ENCODE peak calls at places on chromosomes 16 and 17, in seven cellular contexts. One of them, this sample, is unnamed.

GRCh38 chr16:59690216-59690615 is 956.1 kb upstream of the GOT2 start:
- DNase-seq in K562: no peak
- DNase-seq in HCT116: no peak
- DNase-seq in HepG2: no peak
- DNase-seq in SK-N-SH: no peak
- DNase-seq in GM12878: no peak
- DNase-seq in H1: no peak
- DNase-seq in this sample: no peak

GRCh38 chr16:87067890-87068289 is 249.3 kb downstream of the C16orf95 start:
- DNase-seq in H1: no peak
- DNase-seq in HepG2: no peak
- DNase-seq in K562: no peak
- DNase-seq in HCT116: no peak
- DNase-seq in SK-N-SH: no peak
- DNase-seq in GM12878: no peak
- DNase-seq in this sample: no peak

GRCh38 chr17:77510133-77510796 is 369.5 kb downstream of the SEC14L1 start:
- DNase-seq in H1: no peak
- DNase-seq in HepG2: no peak
- DNase-seq in SK-N-SH: no peak
- DNase-seq in K562: no peak
- DNase-seq in GM12878: no peak
- DNase-seq in HCT116: no peak
- DNase-seq in this sample: no peak

GRCh38 chr16:74455213-74455612 is 33.9 kb upstream of the CLEC18B start:
- DNase-seq in GM12878: no peak
- DNase-seq in H1: no peak
- DNase-seq in K562: no peak
- DNase-seq in HepG2: peak; percentile 27
- DNase-seq in SK-N-SH: no peak
- DNase-seq in HCT116: no peak
- DNase-seq in this sample: peak; percentile 41

GRCh38 chr17:81396722-81397313 is 1.6 kb downstream of the BAHCC1 start:
- DNase-seq in HCT116: no peak
- DNase-seq in SK-N-SH: peak; percentile 67
- DNase-seq in HepG2: no peak
- DNase-seq in K562: no peak
- DNase-seq in GM12878: no peak
- DNase-seq in H1: no peak
- DNase-seq in this sample: peak; percentile 44

GRCh38 chr17:1144139-1144538 is 35.6 kb downstream of the ABR start:
- DNase-seq in SK-N-SH: no peak
- DNase-seq in HCT116: no peak
- DNase-seq in H1: no peak
- DNase-seq in K562: no peak
- DNase-seq in GM12878: no peak
- DNase-seq in HepG2: no peak
- DNase-seq in this sample: no peak

GRCh38 chr17:62064029-62064790 is 868 bp downstream of the MED13 start:
- DNase-seq in GM12878: no peak
- DNase-seq in HepG2: no peak
- DNase-seq in HCT116: no peak
- DNase-seq in K562: no peak
- DNase-seq in H1: no peak
- DNase-seq in SK-N-SH: no peak
- DNase-seq in this sample: peak; percentile 64

GRCh38 chr17:6498798-6499540 is 54.7 kb downstream of the PIMREG start:
- DNase-seq in HepG2: no peak
- DNase-seq in HCT116: no peak
- DNase-seq in K562: no peak
- DNase-seq in GM12878: no peak
- DNase-seq in SK-N-SH: no peak
- DNase-seq in H1: no peak
- DNase-seq in this sample: no peak

GRCh38 chr16:74522160-74522559 is 84.8 kb downstream of the GLG1 start:
- DNase-seq in SK-N-SH: no peak
- DNase-seq in HCT116: no peak
- DNase-seq in H1: no peak
- DNase-seq in K562: no peak
- DNase-seq in HepG2: no peak
- DNase-seq in GM12878: no peak
- DNase-seq in this sample: no peak

GRCh38 chr16:68901910-68902309 is 58.6 kb downstream of the TANGO6 start:
- DNase-seq in SK-N-SH: no peak
- DNase-seq in H1: no peak
- DNase-seq in K562: no peak
- DNase-seq in HCT116: no peak
- DNase-seq in GM12878: no peak
- DNase-seq in HepG2: no peak
- DNase-seq in this sample: no peak

GRCh38 chr17:28907709-28908475 is 5.0 kb upstream of the DHRS13 start:
- DNase-seq in K562: no peak
- DNase-seq in GM12878: no peak
- DNase-seq in H1: no peak
- DNase-seq in HepG2: peak; percentile 43
- DNase-seq in SK-N-SH: no peak
- DNase-seq in HCT116: no peak
- DNase-seq in this sample: no peak

GRCh38 chr16:66143422-66143821 is 223.1 kb upstream of the CDH5 start:
- DNase-seq in H1: no peak
- DNase-seq in HCT116: no peak
- DNase-seq in HepG2: no peak
- DNase-seq in GM12878: no peak
- DNase-seq in SK-N-SH: no peak
- DNase-seq in K562: no peak
- DNase-seq in this sample: no peak

GRCh38 chr17:732788-733720 is 658 bp downstream of the TLCD3A start:
- DNase-seq in K562: peak; percentile 34
- DNase-seq in GM12878: no peak
- DNase-seq in HepG2: no peak
- DNase-seq in H1: no peak
- DNase-seq in HCT116: no peak
- DNase-seq in SK-N-SH: peak; percentile 82
- DNase-seq in this sample: peak; percentile 57

GRCh38 chr17:29179232-29180036 is 764 bp downstream of the MYO18A start:
- DNase-seq in GM12878: no peak
- DNase-seq in SK-N-SH: peak; percentile 84
- DNase-seq in H1: peak; percentile 70
- DNase-seq in HepG2: peak; percentile 89
- DNase-seq in K562: peak; percentile 92
- DNase-seq in HCT116: no peak
- DNase-seq in this sample: peak; percentile 24

GRCh38 chr17:8375738-8376259 is 705 bp downstream of the KRABD2 start:
- DNase-seq in K562: no peak
- DNase-seq in SK-N-SH: no peak
- DNase-seq in H1: no peak
- DNase-seq in HepG2: no peak
- DNase-seq in GM12878: no peak
- DNase-seq in HCT116: no peak
- DNase-seq in this sample: no peak

GRCh38 chr17:40352779-40353394 is 11.7 kb downstream of the GJD3 start:
- DNase-seq in SK-N-SH: no peak
- DNase-seq in HCT116: no peak
- DNase-seq in HepG2: peak; percentile 84
- DNase-seq in GM12878: no peak
- DNase-seq in K562: peak; percentile 61
- DNase-seq in H1: no peak
- DNase-seq in this sample: no peak
- TF ChIP-seq MAX in SK-N-SH: no peak
- TF ChIP-seq MAX in HCT116: no peak
- TF ChIP-seq MAX in HepG2: peak; percentile 81
- TF ChIP-seq MAX in GM12878: no peak
- TF ChIP-seq MAX in K562: no peak
- TF ChIP-seq MAX in H1: no peak
- TF ChIP-seq MAX in this sample: no peak

GRCh38 chr17:83147285-83147684 is 67.9 kb downstream of the METRNL start:
- DNase-seq in HepG2: no peak
- DNase-seq in HCT116: no peak
- DNase-seq in H1: no peak
- DNase-seq in SK-N-SH: no peak
- DNase-seq in K562: no peak
- DNase-seq in GM12878: no peak
- DNase-seq in this sample: no peak

GRCh38 chr17:83149761-83150251 is 70.4 kb downstream of the METRNL start:
- DNase-seq in K562: peak; percentile 4
- DNase-seq in HCT116: no peak
- DNase-seq in HepG2: no peak
- DNase-seq in GM12878: no peak
- DNase-seq in H1: no peak
- DNase-seq in SK-N-SH: no peak
- DNase-seq in this sample: no peak

GRCh38 chr17:83149326-83149725 is 69.9 kb downstream of the METRNL start:
- DNase-seq in HepG2: no peak
- DNase-seq in HCT116: no peak
- DNase-seq in SK-N-SH: no peak
- DNase-seq in H1: no peak
- DNase-seq in K562: peak; percentile 1
- DNase-seq in GM12878: no peak
- DNase-seq in this sample: no peak

GRCh38 chr17:83150369-83151055 is 71.1 kb downstream of the METRNL start:
- DNase-seq in SK-N-SH: no peak
- DNase-seq in HCT116: no peak
- DNase-seq in HepG2: no peak
- DNase-seq in H1: no peak
- DNase-seq in GM12878: no peak
- DNase-seq in K562: peak; percentile 7
- DNase-seq in this sample: no peak

GRCh38 chr17:83148317-83149044 is 69.1 kb downstream of the METRNL start:
- DNase-seq in GM12878: no peak
- DNase-seq in K562: peak; percentile 2
- DNase-seq in HCT116: no peak
- DNase-seq in SK-N-SH: no peak
- DNase-seq in H1: no peak
- DNase-seq in HepG2: no peak
- DNase-seq in this sample: no peak
- H3K27me3 ChIP-seq in GM12878: no peaks in the 10 kb centered on the region
- H3K27me3 ChIP-seq in K562: peaks cover 13% of the 10 kb centered on the region
- H3K27me3 ChIP-seq in HCT116: peaks cover 4% of the 10 kb centered on the region
- H3K27me3 ChIP-seq in SK-N-SH: peaks cover 9% of the 10 kb centered on the region
- H3K27me3 ChIP-seq in H1: no peaks in the 10 kb centered on the region
- H3K27me3 ChIP-seq in HepG2: peaks cover 41% of the 10 kb centered on the region
- H3K27me3 ChIP-seq in this sample: peaks cover 16% of the 10 kb centered on the region

GRCh38 chr17:57380055-57380356 is 123.7 kb downstream of the MSI2 start:
- DNase-seq in HCT116: no peak
- DNase-seq in HepG2: no peak
- DNase-seq in GM12878: no peak
- DNase-seq in H1: no peak
- DNase-seq in K562: peak; percentile 46
- DNase-seq in SK-N-SH: no peak
- DNase-seq in this sample: no peak

GRCh38 chr17:57377094-57377493 is 120.8 kb downstream of the MSI2 start:
- DNase-seq in GM12878: no peak
- DNase-seq in H1: no peak
- DNase-seq in SK-N-SH: no peak
- DNase-seq in K562: no peak
- DNase-seq in HepG2: peak; percentile 67
- DNase-seq in HCT116: no peak
- DNase-seq in this sample: no peak

GRCh38 chr17:57375040-57375769 is 118.9 kb downstream of the MSI2 start:
- DNase-seq in SK-N-SH: no peak
- DNase-seq in GM12878: no peak
- DNase-seq in K562: no peak
- DNase-seq in H1: no peak
- DNase-seq in HCT116: no peak
- DNase-seq in HepG2: no peak
- DNase-seq in this sample: no peak

GRCh38 chr17:57375770-57376181 is 119.5 kb downstream of the MSI2 start:
- DNase-seq in K562: peak; percentile 55
- DNase-seq in HepG2: no peak
- DNase-seq in SK-N-SH: no peak
- DNase-seq in H1: no peak
- DNase-seq in GM12878: no peak
- DNase-seq in HCT116: peak; percentile 90
- DNase-seq in this sample: no peak

DNA sequence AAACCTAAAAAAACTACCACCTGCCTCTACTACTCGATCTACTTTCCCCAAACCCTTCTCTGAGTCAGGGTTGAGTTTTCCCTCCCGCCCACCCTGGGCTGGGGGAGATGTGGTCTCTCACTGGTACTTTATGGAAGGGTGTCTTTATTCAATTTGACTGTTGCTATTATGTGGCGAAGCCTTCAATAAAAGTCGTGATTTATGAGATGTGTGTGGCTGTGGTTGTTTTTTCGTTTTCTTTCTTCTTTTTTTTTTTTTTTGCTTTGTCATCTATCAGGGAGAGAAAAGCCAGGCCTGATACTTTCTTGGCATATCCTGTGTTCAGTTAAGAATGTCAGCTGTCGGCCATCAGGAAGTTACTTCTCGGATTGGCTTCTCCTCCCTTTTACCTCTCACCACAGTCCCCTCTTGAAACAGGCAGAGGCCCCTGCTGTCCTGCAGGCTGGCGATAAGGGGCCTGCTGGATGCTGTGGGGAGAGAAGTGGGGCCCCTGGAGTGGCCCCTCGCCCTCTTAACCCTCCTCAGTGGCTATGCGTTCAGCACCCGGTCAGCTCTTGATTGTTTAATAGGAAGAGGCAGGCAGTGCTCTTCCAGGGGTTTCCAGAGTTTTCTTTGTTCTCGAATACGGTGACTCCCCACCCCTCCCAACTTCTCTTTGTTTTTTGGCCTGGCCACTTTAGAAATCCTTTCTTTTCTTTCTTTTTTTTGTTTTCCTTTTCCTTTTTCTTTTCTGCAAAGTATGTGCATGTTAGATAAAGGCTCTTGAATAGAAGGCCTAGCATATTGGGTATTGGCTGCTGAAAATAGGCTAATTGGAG is 123.1 kb downstream of the MSI2 start:
- DNase-seq in GM12878: no peak
- DNase-seq in HCT116: no peak
- DNase-seq in HepG2: no peak
- DNase-seq in K562: peak; percentile 95
- DNase-seq in H1: no peak
- DNase-seq in SK-N-SH: peak; percentile 67
- DNase-seq in this sample: peak; percentile 67
- TF ChIP-seq MAX in GM12878: no peak
- TF ChIP-seq MAX in HCT116: no peak
- TF ChIP-seq MAX in HepG2: no peak
- TF ChIP-seq MAX in K562: no peak
- TF ChIP-seq MAX in H1: no peak
- TF ChIP-seq MAX in SK-N-SH: no peak
- TF ChIP-seq MAX in this sample: no peak

GRCh38 chr16:2787961-2788360 is 601 bp upstream of the PRSS33 start:
- DNase-seq in HCT116: no peak
- DNase-seq in HepG2: no peak
- DNase-seq in H1: no peak
- DNase-seq in GM12878: no peak
- DNase-seq in K562: no peak
- DNase-seq in SK-N-SH: no peak
- DNase-seq in this sample: no peak

GRCh38 chr16:2785101-2785991 is 2.0 kb downstream of the PRSS33 start:
- DNase-seq in K562: peak; percentile 47
- DNase-seq in H1: no peak
- DNase-seq in GM12878: no peak
- DNase-seq in HepG2: no peak
- DNase-seq in HCT116: no peak
- DNase-seq in SK-N-SH: peak; percentile 70
- DNase-seq in this sample: no peak

GRCh38 chr16:2786061-2786825 is 1.1 kb downstream of the PRSS33 start:
- DNase-seq in H1: no peak
- DNase-seq in K562: no peak
- DNase-seq in HCT116: no peak
- DNase-seq in HepG2: no peak
- DNase-seq in GM12878: no peak
- DNase-seq in SK-N-SH: no peak
- DNase-seq in this sample: no peak

GRCh38 chr16:2786826-2787151 is 571 bp downstream of the PRSS33 start:
- DNase-seq in SK-N-SH: no peak
- DNase-seq in GM12878: no peak
- DNase-seq in HepG2: no peak
- DNase-seq in HCT116: no peak
- DNase-seq in K562: no peak
- DNase-seq in H1: no peak
- DNase-seq in this sample: no peak

GRCh38 chr16:2787406-2787805 is at the start of gene PRSS33:
- DNase-seq in GM12878: no peak
- DNase-seq in H1: no peak
- DNase-seq in HCT116: no peak
- DNase-seq in K562: no peak
- DNase-seq in SK-N-SH: no peak
- DNase-seq in HepG2: no peak
- DNase-seq in this sample: no peak
- H3K27me3 ChIP-seq in GM12878: peaks cover 7% of the 10 kb centered on the region
- H3K27me3 ChIP-seq in H1: no peaks in the 10 kb centered on the region
- H3K27me3 ChIP-seq in HCT116: no peaks in the 10 kb centered on the region
- H3K27me3 ChIP-seq in K562: peaks cover 21% of the 10 kb centered on the region
- H3K27me3 ChIP-seq in SK-N-SH: peaks cover 7% of the 10 kb centered on the region
- H3K27me3 ChIP-seq in HepG2: peaks cover 73% of the 10 kb centered on the region
- H3K27me3 ChIP-seq in this sample: peaks cover 10% of the 10 kb centered on the region